ENCODE peak calls at places on chromosome X, in ten cellular contexts. D is right lobe of liver; B is NB4; G is tibial nerve; I is activated CD8-positive, alpha-beta memory T cell treated with anti-CD3 and anti-CD28 coated beads for 48 hours; W is NCI-H460; H is MG63; M is ACHN; R is RPMI8226; T is SW480. L is an unnamed sample.

GRCh38 chrX:133335027-133335426 is 80.3 kb downstream of the GPC4 start:
- DNase-seq in D (no peak), T (peak), B (peak), I (no peak), G (peak), M (peak), W (peak), R (peak), H (no peak), L (no peak)

GRCh38 chrX:50103866-50104566 is 96.8 kb downstream of the AKAP4 start:
- DNase-seq in B (no peak), H (peak), T (no peak), M (no peak), W (no peak), I (no peak), R (no peak), D (no peak), G (no peak), L (no peak)

GRCh38 chrX:119145241-119145653 is 17.6 kb upstream of the KIAA1210 start:
- DNase-seq in H (peak), W (peak), R (peak), M (peak), I (no peak), G (peak), B (peak), T (no peak), D (peak), L (no peak)

GRCh38 chrX:151984328-151984727 is 9.9 kb upstream of the GABRE start:
- DNase-seq in R (no peak), D (no peak), B (peak), T (no peak), H (peak), I (no peak), M (no peak), G (no peak), W (peak), L (no peak)

GRCh38 chrX:112826020-112826419 is 14.6 kb downstream of the AMOT start:
- DNase-seq in D (no peak), H (no peak), B (no peak), W (no peak), I (no peak), T (no peak), M (peak), G (no peak), R (no peak), L (no peak)

GRCh38 chrX:55007633-55008032 is 7.5 kb downstream of the APEX2 start:
- DNase-seq in B (no peak), G (peak), T (peak), W (no peak), D (peak), M (peak), H (peak), I (no peak), R (no peak), L (no peak)

GRCh38 chrX:105610401-105610800 is 211.9 kb upstream of the NRK start:
- DNase-seq in I (no peak), B (no peak), R (no peak), W (no peak), D (no peak), H (peak), M (no peak), T (no peak), G (no peak), L (no peak)

GRCh38 chrX:76148753-76149152 is 24.1 kb upstream of the PBDC1 start:
- DNase-seq in G (peak), M (peak), D (no peak), T (peak), R (peak), I (no peak), B (peak), W (peak), H (peak), L (peak)

GRCh38 chrX:110081320-110081719 is 78.4 kb downstream of the TMEM164 start:
- DNase-seq in D (no peak), W (no peak), T (no peak), B (no peak), G (no peak), R (no peak), M (no peak), H (no peak), I (no peak), L (no peak)

GRCh38 chrX:73134741-73135140 is 55.4 kb upstream of the PABPC1L2A start:
- DNase-seq in B (no peak), I (no peak), G (no peak), H (no peak), R (no peak), M (no peak), D (no peak), W (no peak), T (no peak), L (no peak)

GRCh38 chrX:31268359-31268758 is 196.5 kb upstream of the FTHL17 start:
- DNase-seq in T (no peak), G (no peak), D (no peak), B (no peak), M (no peak), R (no peak), H (no peak), W (no peak), I (no peak), L (no peak)

GRCh38 chrX:68432648-68433047 is 647 bp downstream of the OPHN1 start:
- DNase-seq in W (no peak), R (no peak), M (peak), D (no peak), H (no peak), I (no peak), G (no peak), T (no peak), B (no peak), L (no peak)

GRCh38 chrX:9897761-9898161 is 69.4 kb upstream of the CLDN34 start:
- DNase-seq in D (no peak), H (peak), I (no peak), B (peak), T (no peak), G (peak), M (no peak), W (no peak), R (no peak), L (no peak)

GRCh38 chrX:19177710-19178109 is 55.4 kb upstream of the ADGRG2 start:
- DNase-seq in G (no peak), R (no peak), D (no peak), H (no peak), M (peak), W (no peak), T (peak), I (no peak), B (no peak), L (no peak)

GRCh38 chrX:111133389-111133788 is 37.4 kb downstream of the PAK3 start:
- DNase-seq in M (no peak), W (no peak), D (no peak), R (no peak), I (no peak), H (no peak), T (no peak), G (no peak), B (no peak), L (no peak)

GRCh38 chrX:71543316-71543715 is 10.4 kb downstream of the OGT start:
- DNase-seq in I (no peak), H (peak), T (no peak), B (no peak), G (no peak), M (no peak), D (no peak), R (no peak), W (no peak), L (no peak)

GRCh38 chrX:22165732-22166457 is 106.8 kb upstream of the CBLL2 start:
- DNase-seq in M (no peak), H (peak), B (no peak), R (no peak), T (no peak), W (peak), I (no peak), G (no peak), D (no peak), L (no peak)